ENCODE peak calls at places on chromosomes 13 and 19, in eight cellular contexts. One of them, this sample, is unnamed.

GRCh38 chr13:112715715-112716460 is 26.1 kb downstream of the ATP11A start:
- DNase-seq in ELR: no peak
- DNase-seq in lung: no peak
- DNase-seq in germinal center: no peak
- DNase-seq in G401: no peak
- DNase-seq in ACHN: no peak
- DNase-seq in stimulated activated CD8-positive, alpha-beta memory T cell treated with anti-CD3 and anti-CD28 coated beads, Interleukin-4, amount 100 ng/mL, for 4 hours: no peak
- DNase-seq in heart left ventricle: no peak
- DNase-seq in this sample: no peak

GRCh38 chr13:89061821-89062220 is 1390.7 kb downstream of the SLITRK5 start:
- DNase-seq in ELR: no peak
- DNase-seq in lung: no peak
- DNase-seq in germinal center: no peak
- DNase-seq in G401: no peak
- DNase-seq in ACHN: no peak
- DNase-seq in stimulated activated CD8-positive, alpha-beta memory T cell treated with anti-CD3 and anti-CD28 coated beads, Interleukin-4, amount 100 ng/mL, for 4 hours: no peak
- DNase-seq in heart left ventricle: no peak
- DNase-seq in this sample: no peak

GRCh38 chr19:46783670-46784069 is 4.7 kb downstream of the SLC1A5 start:
- DNase-seq in ELR: no peak
- DNase-seq in lung: no peak
- DNase-seq in germinal center: no peak
- DNase-seq in G401: no peak
- DNase-seq in ACHN: no peak
- DNase-seq in stimulated activated CD8-positive, alpha-beta memory T cell treated with anti-CD3 and anti-CD28 coated beads, Interleukin-4, amount 100 ng/mL, for 4 hours: no peak
- DNase-seq in heart left ventricle: no peak
- DNase-seq in this sample: no peak

GRCh38 chr13:80972857-80973478 is 632.0 kb upstream of the SPRY2 start:
- DNase-seq in ELR: no peak
- DNase-seq in lung: no peak
- DNase-seq in germinal center: no peak
- DNase-seq in G401: no peak
- DNase-seq in ACHN: no peak
- DNase-seq in stimulated activated CD8-positive, alpha-beta memory T cell treated with anti-CD3 and anti-CD28 coated beads, Interleukin-4, amount 100 ng/mL, for 4 hours: no peak
- DNase-seq in heart left ventricle: no peak
- DNase-seq in this sample: no peak

GRCh38 chr19:17138937-17139598 is 63.5 kb downstream of the MYO9B start:
- DNase-seq in ELR: no peak
- DNase-seq in lung: peak
- DNase-seq in germinal center: no peak
- DNase-seq in G401: no peak
- DNase-seq in ACHN: no peak
- DNase-seq in stimulated activated CD8-positive, alpha-beta memory T cell treated with anti-CD3 and anti-CD28 coated beads, Interleukin-4, amount 100 ng/mL, for 4 hours: no peak
- DNase-seq in heart left ventricle: peak
- DNase-seq in this sample: no peak

GRCh38 chr19:23823952-23824389 is 65.3 kb upstream of the ZNF681 start:
- DNase-seq in ELR: peak
- DNase-seq in lung: no peak
- DNase-seq in germinal center: peak
- DNase-seq in G401: peak
- DNase-seq in ACHN: peak
- DNase-seq in stimulated activated CD8-positive, alpha-beta memory T cell treated with anti-CD3 and anti-CD28 coated beads, Interleukin-4, amount 100 ng/mL, for 4 hours: no peak
- DNase-seq in heart left ventricle: no peak
- DNase-seq in this sample: peak

GRCh38 chr13:23140492-23140891 is 40.3 kb upstream of the SGCG start:
- DNase-seq in ELR: no peak
- DNase-seq in lung: no peak
- DNase-seq in germinal center: no peak
- DNase-seq in G401: no peak
- DNase-seq in ACHN: no peak
- DNase-seq in stimulated activated CD8-positive, alpha-beta memory T cell treated with anti-CD3 and anti-CD28 coated beads, Interleukin-4, amount 100 ng/mL, for 4 hours: no peak
- DNase-seq in heart left ventricle: no peak
- DNase-seq in this sample: no peak

GRCh38 chr19:9039728-9040127 is 29.5 kb upstream of the MUC16 start:
- DNase-seq in ELR: no peak
- DNase-seq in lung: no peak
- DNase-seq in germinal center: no peak
- DNase-seq in G401: no peak
- DNase-seq in ACHN: no peak
- DNase-seq in stimulated activated CD8-positive, alpha-beta memory T cell treated with anti-CD3 and anti-CD28 coated beads, Interleukin-4, amount 100 ng/mL, for 4 hours: no peak
- DNase-seq in heart left ventricle: no peak
- DNase-seq in this sample: no peak

GRCh38 chr13:32038353-32038752 is 6.8 kb downstream of the FRY start:
- DNase-seq in ELR: no peak
- DNase-seq in lung: no peak
- DNase-seq in germinal center: no peak
- DNase-seq in G401: no peak
- DNase-seq in ACHN: no peak
- DNase-seq in stimulated activated CD8-positive, alpha-beta memory T cell treated with anti-CD3 and anti-CD28 coated beads, Interleukin-4, amount 100 ng/mL, for 4 hours: no peak
- DNase-seq in heart left ventricle: no peak
- DNase-seq in this sample: no peak